ENCODE peak calls at places on chromosomes 2 and 18, in ten cellular contexts. L, T, I, H, O, R, Y, F, Z and J are unnamed samples.
A peak's percentile ranks its signal among the peaks of the same experiment; 100 is the strongest.

GRCh38 chr2:159094173-159094737 is 125.8 kb downstream of the TANC1 start:
- DNase-seq in L (peak; percentile 59), T (no peak), I (peak; percentile 83), H (no peak), O (no peak), R (peak; percentile 72), Y (no peak), F (no peak), Z (no peak), J (peak; percentile 74)

GRCh38 chr2:99183025-99183424 is 2.0 kb downstream of the MRPL30 start:
- DNase-seq in L (no peak), T (no peak), I (no peak), H (no peak), O (no peak), R (no peak), Y (no peak), F (no peak), Z (no peak), J (no peak)

GRCh38 chr2:3179208-3179607 is 198.4 kb downstream of the EIPR1 start:
- DNase-seq in L (no peak), T (no peak), I (no peak), H (no peak), O (no peak), R (no peak), Y (peak; percentile 80), F (no peak), Z (no peak), J (no peak)

GRCh38 chr2:217973008-217973787 is 29.6 kb downstream of the TNS1 start:
- DNase-seq in L (no peak), T (no peak), I (no peak), H (no peak), O (no peak), R (no peak), Y (no peak), F (no peak), Z (no peak), J (no peak)

GRCh38 chr2:10359246-10359645 is 56.5 kb downstream of the HPCAL1 start:
- DNase-seq in L (no peak), T (no peak), I (no peak), H (no peak), O (no peak), R (no peak), Y (no peak), F (no peak), Z (no peak), J (no peak)

GRCh38 chr18:63224574-63224973 is 95.0 kb downstream of the BCL2 start:
- DNase-seq in L (no peak), T (no peak), I (no peak), H (no peak), O (no peak), R (no peak), Y (no peak), F (no peak), Z (no peak), J (no peak)

GRCh38 chr2:57180042-57180567 is 866.5 kb upstream of the VRK2 start:
- DNase-seq in L (no peak), T (no peak), I (peak; percentile 56), H (no peak), O (no peak), R (peak; percentile 17), Y (no peak), F (no peak), Z (no peak), J (peak; percentile 41)

GRCh38 chr2:144711546-144712276 is 191.8 kb upstream of the ZEB2 start:
- DNase-seq in L (no peak), T (no peak), I (no peak), H (no peak), O (no peak), R (no peak), Y (no peak), F (no peak), Z (no peak), J (no peak)

GRCh38 chr2:72747344-72747743 is 78.5 kb downstream of the EXOC6B start:
- DNase-seq in L (no peak), T (no peak), I (no peak), H (no peak), O (no peak), R (peak; percentile 58), Y (no peak), F (no peak), Z (no peak), J (no peak)

GRCh38 chr2:113842919-113843736 is 46.8 kb upstream of the ACTR3 start:
- DNase-seq in L (peak; percentile 60), T (no peak), I (peak; percentile 55), H (no peak), O (no peak), R (peak; percentile 74), Y (no peak), F (peak; percentile 71), Z (no peak), J (peak; percentile 58)

GRCh38 chr2:9029721-9030120 is 26.2 kb upstream of the MBOAT2 start:
- DNase-seq in L (no peak), T (no peak), I (no peak), H (no peak), O (no peak), R (no peak), Y (no peak), F (no peak), Z (no peak), J (no peak)

GRCh38 chr2:158493458-158493857 is 36.7 kb downstream of the PKP4 start:
- DNase-seq in L (no peak), T (no peak), I (no peak), H (no peak), O (no peak), R (peak; percentile 16), Y (no peak), F (no peak), Z (no peak), J (no peak)

GRCh38 chr2:111201214-111201613 is 80.5 kb downstream of the BCL2L11 start:
- DNase-seq in L (no peak), T (no peak), I (no peak), H (no peak), O (no peak), R (no peak), Y (no peak), F (no peak), Z (no peak), J (no peak)

GRCh38 chr2:121253674-121254240 is 31.2 kb downstream of the TFCP2L1 start:
- DNase-seq in L (no peak), T (no peak), I (no peak), H (no peak), O (no peak), R (no peak), Y (no peak), F (no peak), Z (no peak), J (no peak)

GRCh38 chr2:106159867-106160785 is 34.0 kb downstream of the UXS1 start:
- DNase-seq in L (no peak), T (no peak), I (no peak), H (peak; percentile 60), O (no peak), R (no peak), Y (no peak), F (no peak), Z (no peak), J (no peak)

GRCh38 chr2:235638541-235639192 is 144.8 kb downstream of the AGAP1 start:
- DNase-seq in L (no peak), T (no peak), I (no peak), H (peak; percentile 78), O (no peak), R (no peak), Y (no peak), F (no peak), Z (no peak), J (peak; percentile 3)

GRCh38 chr2:144715992-144716391 is 196.1 kb upstream of the ZEB2 start:
- DNase-seq in L (no peak), T (no peak), I (no peak), H (no peak), O (no peak), R (no peak), Y (no peak), F (no peak), Z (no peak), J (no peak)

GRCh38 chr2:43226955-43227829 is 786 bp upstream of the ZFP36L2 start:
- DNase-seq in L (no peak), T (peak; percentile 98), I (peak; percentile 57), H (peak; percentile 92), O (peak; percentile 82), R (peak; percentile 84), Y (peak; percentile 85), F (no peak), Z (peak; percentile 99), J (peak; percentile 74)

GRCh38 chr18:65523461-65523860 is 227.4 kb upstream of the CDH7 start:
- DNase-seq in L (no peak), T (no peak), I (no peak), H (no peak), O (no peak), R (no peak), Y (peak; percentile 51), F (no peak), Z (no peak), J (no peak)
- TF ChIP-seq CTCF in L (no peak), T (no peak), I (no peak), H (no peak), O (no peak), R (no peak), Y (no peak), F (no peak), Z (no peak), J (no peak)

DNA sequence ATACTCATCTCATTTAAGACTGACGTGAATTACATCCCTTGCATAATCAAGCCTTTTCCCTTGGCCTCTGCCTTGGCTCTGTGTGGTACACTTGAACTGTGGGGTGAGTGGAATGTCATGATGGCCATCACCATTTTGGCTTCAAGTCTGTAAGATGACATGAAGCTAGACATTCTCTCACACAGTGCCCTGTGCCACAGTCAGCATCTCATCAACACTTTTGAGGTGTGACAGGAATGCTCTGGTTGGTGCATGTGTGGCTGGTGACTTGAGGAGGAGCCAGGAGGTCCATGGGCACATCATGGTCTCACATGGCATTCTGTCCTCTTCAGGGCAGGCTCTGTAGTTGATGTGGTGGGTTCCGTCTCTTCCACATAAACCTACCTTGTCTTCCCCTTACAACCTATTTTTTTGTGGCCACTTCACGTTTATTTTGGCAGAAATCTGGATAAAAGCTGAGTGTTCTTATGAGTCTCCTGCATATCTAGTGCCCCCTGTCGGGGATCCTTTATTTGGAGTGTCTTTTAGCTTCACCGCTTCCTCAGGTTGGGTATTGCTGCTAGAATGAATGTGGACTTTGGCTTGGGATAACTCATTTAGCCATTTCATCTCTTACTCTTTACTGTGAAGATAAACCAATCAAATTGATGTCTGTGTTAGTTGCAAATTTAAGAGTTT is 28.1 kb downstream of the MAP4K4 start:
- DNase-seq in L (no peak), T (no peak), I (no peak), H (no peak), O (no peak), R (no peak), Y (peak; percentile 63), F (no peak), Z (no peak), J (no peak)
- TF ChIP-seq CTCF in L (no peak), T (no peak), I (peak; percentile 10), H (peak; percentile 35), O (no peak), R (no peak), Y (no peak), F (peak; percentile 7), Z (peak; percentile 31), J (peak; percentile 71)

GRCh38 chr2:225041871-225042799 is at the start of gene DOCK10:
- DNase-seq in L (no peak), T (peak; percentile 40), I (peak; percentile 54), H (peak; percentile 53), O (peak; percentile 46), R (peak; percentile 68), Y (peak; percentile 58), F (no peak), Z (peak; percentile 55), J (peak; percentile 13)
- TF ChIP-seq CTCF in L (no peak), T (no peak), I (no peak), H (no peak), O (no peak), R (no peak), Y (no peak), F (no peak), Z (no peak), J (peak; percentile 38)

GRCh38 chr2:192148620-192149321 is 46.0 kb downstream of the TMEFF2 start:
- DNase-seq in L (no peak), T (no peak), I (peak; percentile 90), H (no peak), O (no peak), R (peak; percentile 70), Y (no peak), F (no peak), Z (no peak), J (peak; percentile 42)
- TF ChIP-seq CTCF in L (no peak), T (no peak), I (peak; percentile 22), H (no peak), O (no peak), R (peak; percentile 43), Y (no peak), F (peak; percentile 22), Z (peak; percentile 8), J (peak; percentile 25)